ENCODE peak calls at places on chromosomes 4 and X, in eight cellular contexts. G is mucosa of gallbladder, T is lung, N is GM12865, P is skeletal muscle cell, V is T-helper 17 cell, K is posterior vena cava, I is NCI-H510A treated with DMSO at 0.1 percent for 48 hours. J is an unnamed sample.

GRCh38 chr4:7491915-7492314 is 57.2 kb upstream of the PSAPL1 start:
- DNase-seq in G (no peak), T (no peak), N (no peak), P (no peak), V (no peak), K (no peak), I (no peak), J (no peak)

GRCh38 chr4:20262221-20262620 is 10.5 kb downstream of the SLIT2 start:
- DNase-seq in G (no peak), T (no peak), N (no peak), P (no peak), V (no peak), K (no peak), I (no peak), J (no peak)

GRCh38 chr4:137420901-137421384 is 111.4 kb downstream of the PCDH18 start:
- DNase-seq in G (no peak), T (no peak), N (no peak), P (no peak), V (no peak), K (peak; percentile 77), I (no peak), J (no peak)

GRCh38 chrX:57137481-57137880 is 284 bp upstream of the SPIN2A start:
- DNase-seq in G (no peak), T (no peak), N (no peak), P (no peak), V (no peak), K (no peak), I (peak; percentile 20), J (peak; percentile 3)

GRCh38 chr4:110663738-110664444 is 41.0 kb upstream of the PITX2 start:
- DNase-seq in G (no peak), T (no peak), N (no peak), P (peak; percentile 11), V (no peak), K (no peak), I (no peak), J (peak; percentile 37)

GRCh38 chr4:1208266-1208961 is 36.0 kb upstream of the SPON2 start:
- DNase-seq in G (no peak), T (no peak), N (no peak), P (no peak), V (no peak), K (peak; percentile 80), I (no peak), J (no peak)

GRCh38 chr4:48791313-48791712 is 11.2 kb upstream of the FRYL start:
- DNase-seq in G (no peak), T (no peak), N (no peak), P (no peak), V (no peak), K (no peak), I (no peak), J (no peak)

GRCh38 chr4:183533698-183534097 is 28.8 kb downstream of the ING2 start:
- DNase-seq in G (no peak), T (no peak), N (no peak), P (no peak), V (no peak), K (no peak), I (no peak), J (no peak)

GRCh38 chr4:2816401-2816954 is 23.6 kb downstream of the SH3BP2 start:
- DNase-seq in G (no peak), T (no peak), N (no peak), P (no peak), V (no peak), K (no peak), I (no peak), J (no peak)

GRCh38 chrX:71859637-71860036 is 51.0 kb upstream of the NHSL2 start:
- DNase-seq in G (peak; percentile 31), T (peak; percentile 44), N (peak; percentile 41), P (no peak), V (no peak), K (no peak), I (peak; percentile 17), J (peak; percentile 13)

J was measured in fibroblast of the conjunctiva.